ENCODE peak calls at places on chromosome 22, in ten cellular contexts. S, I, O, E, N, Q, Y, P, H and Z are unnamed samples.

GRCh38 chr22:47463220-47463619 is 700.8 kb downstream of the TBC1D22A start:
- DNase-seq in P (no peak), H (no peak), I (no peak), S (no peak), E (no peak), Y (no peak), O (no peak), Q (no peak), N (no peak), Z (no peak)

GRCh38 chr22:22684605-22685561 is 40.5 kb downstream of the GGTLC2 start:
- DNase-seq in O (peak), S (no peak), P (peak), I (no peak), H (no peak), Q (no peak), E (peak), Y (peak), N (peak), Z (no peak)

GRCh38 chr22:46000081-46001027 is 23.4 kb upstream of the WNT7B start:
- DNase-seq in Q (no peak), N (no peak), Y (no peak), H (no peak), O (peak), P (no peak), I (no peak), S (no peak), E (no peak), Z (no peak)

GRCh38 chr22:43006753-43007152 is 8.2 kb downstream of the PACSIN2 start:
- DNase-seq in Q (no peak), H (no peak), I (no peak), N (no peak), O (no peak), Y (no peak), P (no peak), S (no peak), E (no peak), Z (no peak)

GRCh38 chr22:48942698-48943566 is 884.7 kb downstream of the BRD1 start:
- DNase-seq in Q (no peak), S (no peak), E (no peak), Y (no peak), I (no peak), P (no peak), O (no peak), H (no peak), N (peak), Z (no peak)

GRCh38 chr22:39643311-39644083 is 72.9 kb downstream of the CACNA1I start:
- DNase-seq in O (no peak), E (no peak), N (no peak), S (no peak), I (no peak), H (no peak), Q (no peak), P (no peak), Y (no peak), Z (no peak)

GRCh38 chr22:44396021-44396726 is 83.4 kb upstream of the SHISAL1 start:
- DNase-seq in O (peak), H (no peak), N (no peak), E (no peak), S (no peak), P (no peak), I (peak), Q (no peak), Y (no peak), Z (no peak)

GRCh38 chr22:49703391-49703926 is 124.2 kb downstream of the BRD1 start:
- DNase-seq in I (no peak), Y (no peak), P (no peak), E (no peak), O (no peak), N (no peak), Q (no peak), H (no peak), S (no peak), Z (no peak)

GRCh38 chr22:23458663-23459541 is 121.2 kb downstream of the IGLL1 start:
- DNase-seq in I (no peak), H (no peak), S (no peak), Y (no peak), E (no peak), O (no peak), P (no peak), Q (no peak), N (no peak), Z (no peak)

GRCh38 chr22:50305658-50306566 is 1.5 kb downstream of the PLXNB2 start:
- DNase-seq in O (peak), Y (peak), N (peak), S (no peak), Q (peak), E (peak), H (peak), P (no peak), I (peak), Z (no peak)

GRCh38 chr22:45164217-45165123 is 745 bp downstream of the NUP50 start:
- DNase-seq in N (peak), H (peak), Y (peak), P (peak), O (peak), I (no peak), Q (peak), S (no peak), E (peak), Z (no peak)

GRCh38 chr22:25630446-25630845 is 66.0 kb downstream of the GRK3 start:
- DNase-seq in H (no peak), I (no peak), O (no peak), S (no peak), E (no peak), Y (no peak), P (no peak), Q (no peak), N (no peak), Z (no peak)

GRCh38 chr22:24155597-24156145 is 25.6 kb upstream of the SUSD2 start:
- DNase-seq in I (peak), O (peak), Y (peak), S (no peak), E (peak), P (peak), N (peak), Q (peak), H (peak), Z (peak)

GRCh38 chr22:20976291-20976877 is 5.7 kb upstream of the LZTR1 start:
- DNase-seq in E (no peak), P (no peak), I (no peak), Y (no peak), O (no peak), Q (no peak), H (no peak), S (no peak), N (no peak), Z (no peak)

GRCh38 chr22:44550666-44551491 is 52.8 kb upstream of the RTL6 start:
- DNase-seq in O (peak), Y (no peak), P (peak), Q (peak), N (peak), I (no peak), E (no peak), S (no peak), H (peak), Z (no peak)

GRCh38 chr22:49216579-49216978 is 611.1 kb downstream of the BRD1 start:
- DNase-seq in Y (no peak), P (no peak), H (no peak), I (no peak), S (no peak), E (no peak), Q (no peak), N (peak), O (no peak), Z (no peak)

GRCh38 chr22:23713696-23714595 is 23.1 kb downstream of the RGL4 start:
- DNase-seq in P (no peak), H (no peak), N (no peak), I (no peak), O (no peak), Y (no peak), Q (no peak), E (no peak), S (no peak), Z (no peak)

GRCh38 chr22:39230261-39231196 is 14.3 kb downstream of the PDGFB start:
- DNase-seq in O (no peak), Y (peak), I (no peak), E (no peak), N (peak), H (no peak), P (no peak), Q (no peak), S (no peak), Z (no peak)

GRCh38 chr22:50687829-50688228 is 15.2 kb downstream of the SHANK3 start:
- DNase-seq in P (no peak), Q (no peak), Y (no peak), S (no peak), N (no peak), H (no peak), E (no peak), I (peak), O (no peak), Z (no peak)

GRCh38 chr22:30856699-30857098 is 111.9 kb downstream of the MORC2 start:
- DNase-seq in O (no peak), E (no peak), Q (no peak), H (no peak), S (no peak), I (no peak), Y (no peak), P (no peak), N (no peak), Z (no peak)

GRCh38 chr22:35683560-35683959 is 34.1 kb upstream of the APOL5 start:
- DNase-seq in O (no peak), I (no peak), Y (no peak), Q (no peak), H (no peak), N (no peak), S (no peak), P (no peak), E (no peak), Z (no peak)

GRCh38 chr22:19720999-19721485 is 2.3 kb upstream of the GP1BB start:
- DNase-seq in Y (no peak), I (no peak), P (no peak), H (no peak), E (no peak), S (no peak), N (no peak), Q (no peak), O (no peak), Z (no peak)

GRCh38 chr22:20748820-20749428 is 25.0 kb upstream of the SERPIND1 start:
- DNase-seq in P (no peak), O (no peak), I (no peak), Q (no peak), S (no peak), E (no peak), H (no peak), Y (peak), N (no peak), Z (no peak)

GRCh38 chr22:36010913-36011312 is 17.7 kb downstream of the RBFOX2 start:
- DNase-seq in E (no peak), N (no peak), I (no peak), H (peak), S (no peak), P (no peak), O (no peak), Y (peak), Q (no peak), Z (no peak)

GRCh38 chr22:49284389-49284788 is 543.3 kb downstream of the BRD1 start:
- DNase-seq in N (no peak), Y (no peak), H (no peak), I (no peak), S (no peak), P (no peak), E (no peak), O (no peak), Q (no peak), Z (no peak)

GRCh38 chr22:20940178-20940790 is 23.1 kb downstream of the CRKL start:
- DNase-seq in Q (no peak), H (no peak), I (no peak), Y (no peak), N (no peak), E (peak), P (no peak), S (no peak), O (no peak), Z (no peak)

GRCh38 chr22:35352214-35353111 is 28.4 kb upstream of the HMOX1 start:
- DNase-seq in Y (peak), H (peak), I (peak), O (peak), P (peak), E (no peak), N (peak), S (no peak), Q (peak), Z (no peak)

GRCh38 chr22:36925388-36926290 is 12.2 kb downstream of the CSF2RB start:
- DNase-seq in N (no peak), Y (no peak), H (peak), S (no peak), O (no peak), Q (no peak), P (no peak), I (no peak), E (no peak), Z (no peak)

GRCh38 chr22:36775589-36775965 is 342 bp downstream of the IFT27 start:
- DNase-seq in E (no peak), S (peak), O (peak), H (peak), Y (peak), P (peak), N (peak), I (no peak), Q (peak), Z (no peak)

GRCh38 chr22:17888855-17889254 is 114.6 kb upstream of the BID start:
- DNase-seq in N (no peak), I (no peak), E (peak), O (no peak), S (no peak), Y (peak), H (no peak), P (no peak), Q (no peak), Z (no peak)

GRCh38 chr22:44328762-44329161 is 16.0 kb upstream of the SHISAL1 start:
- DNase-seq in E (no peak), H (no peak), S (no peak), N (no peak), I (no peak), P (no peak), Q (no peak), Y (no peak), O (no peak), Z (no peak)

GRCh38 chr22:35380013-35380412 is 883 bp upstream of the HMOX1 start:
- DNase-seq in H (no peak), E (no peak), S (no peak), N (no peak), Q (no peak), I (no peak), Y (no peak), O (peak), P (no peak), Z (no peak)

GRCh38 chr22:41825376-41825775 is 7.5 kb upstream of the SREBF2 start:
- DNase-seq in H (no peak), Q (no peak), O (no peak), Y (peak), S (no peak), N (no peak), P (no peak), E (no peak), I (no peak), Z (no peak)

GRCh38 chr22:42217019-42217751 is 53.3 kb downstream of the TCF20 start:
- DNase-seq in Y (no peak), Q (no peak), H (no peak), I (no peak), O (no peak), N (no peak), E (no peak), S (no peak), P (peak), Z (no peak)

GRCh38 chr22:19819911-19820879 is 34.5 kb downstream of the GNB1L start:
- DNase-seq in I (no peak), Y (no peak), S (no peak), N (no peak), H (no peak), P (no peak), E (no peak), Q (no peak), O (no peak), Z (no peak)

GRCh38 chr22:46533434-46533833 is 4.0 kb downstream of the CELSR1 start:
- DNase-seq in O (no peak), I (no peak), Q (no peak), N (no peak), P (no peak), S (no peak), E (peak), Y (no peak), H (no peak), Z (no peak)

GRCh38 chr22:44870021-44870420 is 117.6 kb downstream of the ARHGAP8 start:
- DNase-seq in P (peak), Y (no peak), I (no peak), S (no peak), H (peak), O (no peak), N (no peak), E (peak), Q (no peak), Z (no peak)

GRCh38 chr22:45163074-45163416 is 680 bp upstream of the NUP50 start:
- DNase-seq in O (no peak), N (no peak), I (no peak), S (no peak), E (peak), P (no peak), Y (peak), Q (no peak), H (peak), Z (no peak)